ENCODE peak calls at places on chromosomes 7 and 10, in four cellular contexts. O, P, J and H are unnamed samples.

GRCh38 chr7:121313793-121314676 is 14.8 kb upstream of the WNT16 start:
- DNase-seq in O (peak), P (no peak), J (no peak), H (no peak)

GRCh38 chr7:105198223-105198622 is 184.2 kb downstream of the KMT2E start:
- DNase-seq in O (no peak), P (no peak), J (no peak), H (no peak)

GRCh38 chr10:125370578-125370977 is 210.2 kb upstream of the CTBP2 start:
- DNase-seq in O (no peak), P (no peak), J (no peak), H (no peak)

GRCh38 chr10:69335063-69335587 is 56.8 kb downstream of the HK1 start:
- DNase-seq in O (peak), P (peak), J (peak), H (peak)

GRCh38 chr7:152891160-152891621 is 131.6 kb downstream of the ACTR3B start:
- DNase-seq in O (no peak), P (no peak), J (no peak), H (no peak)

GRCh38 chr7:56810466-56810865 is 321.8 kb downstream of the ZNF479 start:
- DNase-seq in O (no peak), P (no peak), J (no peak), H (no peak)

GRCh38 chr10:99730026-99730425 is 1.9 kb downstream of the COX15 start:
- DNase-seq in O (no peak), P (no peak), J (no peak), H (no peak)

GRCh38 chr10:35216303-35216905 is 89.8 kb downstream of the CREM start:
- DNase-seq in O (peak), P (peak), J (peak), H (peak)

GRCh38 chr7:3198316-3198715 is 102.7 kb upstream of the SDK1 start:
- DNase-seq in O (no peak), P (no peak), J (no peak), H (no peak)

GRCh38 chr10:133123050-133123745 is 35.5 kb downstream of the ADGRA1 start:
- DNase-seq in O (no peak), P (no peak), J (no peak), H (no peak)

GRCh38 chr7:93715234-93715633 is 140.7 kb upstream of the CALCR start:
- DNase-seq in O (peak), P (no peak), J (peak), H (peak)

GRCh38 chr10:1168763-1169162 is 112.6 kb downstream of the WDR37 start:
- DNase-seq in O (no peak), P (no peak), J (no peak), H (no peak)

GRCh38 chr10:123759496-123760070 is 93.4 kb downstream of the GPR26 start:
- DNase-seq in O (no peak), P (no peak), J (no peak), H (no peak)

GRCh38 chr7:5334671-5335070 is 51.9 kb downstream of the SLC29A4 start:
- DNase-seq in O (no peak), P (no peak), J (no peak), H (no peak)

GRCh38 chr7:8205572-8205971 is 56.4 kb downstream of the ICA1 start:
- DNase-seq in O (no peak), P (no peak), J (no peak), H (no peak)

GRCh38 chr10:62380002-62380401 is 5.8 kb downstream of the ZNF365 start:
- DNase-seq in O (no peak), P (no peak), J (no peak), H (no peak)

GRCh38 chr7:118054529-118054928 is 129.4 kb upstream of the LSM8 start:
- DNase-seq in O (no peak), P (no peak), J (no peak), H (no peak)

GRCh38 chr10:77682408-77683087 is 44.9 kb upstream of the KCNMA1 start:
- DNase-seq in O (no peak), P (no peak), J (no peak), H (no peak)

GRCh38 chr7:94274828-94275227 is 119.9 kb upstream of the COL1A2 start:
- DNase-seq in O (no peak), P (peak), J (no peak), H (no peak)